ENCODE peak calls at places on chromosomes 12 and 14, in five cellular contexts. P is tibial nerve, L is right lobe of liver, M is cardiac fibroblast, B is pancreas. E is an unnamed sample.

GRCh38 chr12:123767613-123768012 is 5.5 kb downstream of the DNAH10 start:
- DNase-seq in P (no peak), L (no peak), B (no peak), M (no peak), E (peak)

GRCh38 chr14:100714205-100714781 is 12.4 kb upstream of the DLK1 start:
- DNase-seq in L (no peak), P (no peak), B (no peak), M (no peak), E (peak)

GRCh38 chr12:95143784-95144205 is 70.4 kb upstream of the NR2C1 start:
- DNase-seq in B (no peak), L (no peak), P (no peak), M (peak), E (no peak)

GRCh38 chr12:123364532-123365140 is at the start of gene SBNO1:
- DNase-seq in M (peak), L (peak), P (peak), B (peak), E (peak)

GRCh38 chr12:6330192-6330591 is 11.7 kb downstream of the TNFRSF1A start:
- DNase-seq in B (no peak), M (no peak), L (no peak), P (no peak), E (no peak)

GRCh38 chr12:65891219-65891618 is 66.9 kb downstream of the HMGA2 start:
- DNase-seq in M (peak), L (no peak), P (no peak), B (no peak), E (no peak)

GRCh38 chr14:65080954-65081747 is 21.2 kb downstream of the MAX start:
- DNase-seq in M (no peak), P (no peak), L (no peak), B (no peak), E (no peak)

GRCh38 chr12:77115471-77115870 is 50.1 kb upstream of the E2F7 start:
- DNase-seq in M (no peak), P (no peak), L (no peak), B (no peak), E (no peak)

GRCh38 chr14:92846162-92846897 is 52.2 kb downstream of the GOLGA5 start:
- DNase-seq in M (peak), L (no peak), P (no peak), B (no peak), E (no peak)

GRCh38 chr14:36300337-36300736 is 20.1 kb downstream of the MBIP start:
- DNase-seq in P (no peak), M (peak), L (no peak), B (no peak), E (no peak)

GRCh38 chr14:56490379-56490778 is 89.2 kb upstream of the TMEM260 start:
- DNase-seq in M (peak), B (no peak), P (no peak), L (no peak), E (peak)

GRCh38 chr12:6311822-6312528 is 1.5 kb downstream of the PLEKHG6 start:
- DNase-seq in M (no peak), L (no peak), B (no peak), P (no peak), E (no peak)

GRCh38 chr14:99995700-99996356 is 69.4 kb upstream of the EVL start:
- DNase-seq in L (peak), M (peak), B (peak), P (peak), E (peak)

GRCh38 chr12:65791400-65791799 is 32.9 kb upstream of the HMGA2 start:
- DNase-seq in B (no peak), P (no peak), L (no peak), M (no peak), E (no peak)

GRCh38 chr14:92473261-92473946 is 40.2 kb upstream of the RIN3 start:
- DNase-seq in B (no peak), M (peak), L (no peak), P (peak), E (no peak)

GRCh38 chr12:116922194-116922897 is 11.6 kb downstream of the FBXW8 start:
- DNase-seq in L (no peak), B (no peak), P (no peak), M (peak), E (no peak)

GRCh38 chr12:65614259-65614658 is 210.0 kb upstream of the HMGA2 start:
- DNase-seq in L (no peak), P (no peak), B (no peak), M (no peak), E (no peak)

GRCh38 chr12:64752833-64753238 is 6.4 kb downstream of the GNS start:
- DNase-seq in L (no peak), M (no peak), B (no peak), P (peak), E (no peak)

GRCh38 chr12:29428630-29429029 is 47.7 kb upstream of the ERGIC2 start:
- DNase-seq in P (no peak), M (peak), L (no peak), B (no peak), E (no peak)

GRCh38 chr14:105046891-105047282 is 18.3 kb downstream of the GPR132 start:
- DNase-seq in B (no peak), P (no peak), L (no peak), M (no peak), E (no peak)

GRCh38 chr12:50087995-50088394 is 2.9 kb downstream of the SMARCD1 start:
- DNase-seq in P (no peak), L (no peak), B (no peak), M (peak), E (no peak)

GRCh38 chr14:33999771-34000291 is 49.0 kb upstream of the EGLN3 start:
- DNase-seq in M (no peak), L (no peak), B (no peak), P (no peak), E (no peak)

GRCh38 chr14:101370593-101371569 is 190.4 kb upstream of the DIO3 start:
- DNase-seq in L (no peak), B (no peak), P (no peak), M (no peak), E (no peak)

GRCh38 chr14:90717916-90718315 is 98.3 kb downstream of the TTC7B start:
- DNase-seq in P (no peak), M (peak), L (no peak), B (no peak), E (no peak)

GRCh38 chr14:73783107-73783727 is 68.4 kb upstream of the PTGR2 start:
- DNase-seq in B (no peak), P (no peak), L (peak), M (no peak), E (no peak)

GRCh38 chr14:73780391-73780790 is 66.2 kb upstream of the PNMA1 start:
- DNase-seq in M (no peak), B (no peak), L (no peak), P (no peak), E (no peak)

GRCh38 chr14:73780896-73781295 is 66.7 kb upstream of the PNMA1 start:
- DNase-seq in L (no peak), P (no peak), B (no peak), M (no peak), E (no peak)

GRCh38 chr14:73784065-73784987 is 67.3 kb upstream of the PTGR2 start:
- DNase-seq in M (peak), B (peak), P (no peak), L (no peak), E (no peak)

DNA sequence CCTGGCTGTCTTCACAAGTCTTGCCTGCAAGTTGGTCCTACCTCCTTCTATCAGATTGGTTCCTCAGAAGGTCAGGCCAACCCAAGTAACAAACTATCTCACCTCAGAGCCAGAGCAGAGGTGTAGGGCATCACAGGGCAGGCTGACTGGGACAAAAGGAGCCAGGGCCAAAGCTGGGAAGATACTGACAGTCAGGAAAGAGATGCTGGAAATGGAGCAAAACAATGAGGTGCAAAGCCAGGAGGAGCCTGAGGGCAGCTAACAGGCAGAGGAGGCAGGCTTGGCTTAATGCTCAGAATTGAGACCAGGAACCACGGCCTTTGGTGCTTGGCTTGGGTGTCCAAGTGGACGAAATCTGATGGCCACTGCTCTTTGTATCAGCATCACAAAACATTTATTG is 68.4 kb upstream of the PNMA1 start:
- DNase-seq in L (no peak), P (no peak), B (no peak), M (no peak), E (no peak)
- H3K4me3 ChIP-seq in L (no peak), P (no peak), B (no peak), M (no peak), E (no peak)

GRCh38 chr14:62117718-62118164 is 355.5 kb downstream of the SNAPC1 start:
- DNase-seq in L (no peak), B (no peak), M (no peak), P (no peak), E (no peak)
- H3K4me3 ChIP-seq in L (no peak), B (no peak), M (no peak), P (no peak), E (no peak)

GRCh38 chr12:88360349-88360748 is 218.2 kb downstream of the TMTC3 start:
- DNase-seq in P (no peak), B (no peak), L (no peak), M (no peak), E (no peak)
- H3K4me3 ChIP-seq in P (no peak), B (no peak), L (no peak), M (no peak), E (no peak)

GRCh38 chr12:92402415-92402814 is 256.8 kb upstream of the BTG1 start:
- DNase-seq in B (no peak), L (no peak), P (no peak), M (no peak), E (no peak)
- H3K4me3 ChIP-seq in B (no peak), L (no peak), P (no peak), M (no peak), E (no peak)

DNA sequence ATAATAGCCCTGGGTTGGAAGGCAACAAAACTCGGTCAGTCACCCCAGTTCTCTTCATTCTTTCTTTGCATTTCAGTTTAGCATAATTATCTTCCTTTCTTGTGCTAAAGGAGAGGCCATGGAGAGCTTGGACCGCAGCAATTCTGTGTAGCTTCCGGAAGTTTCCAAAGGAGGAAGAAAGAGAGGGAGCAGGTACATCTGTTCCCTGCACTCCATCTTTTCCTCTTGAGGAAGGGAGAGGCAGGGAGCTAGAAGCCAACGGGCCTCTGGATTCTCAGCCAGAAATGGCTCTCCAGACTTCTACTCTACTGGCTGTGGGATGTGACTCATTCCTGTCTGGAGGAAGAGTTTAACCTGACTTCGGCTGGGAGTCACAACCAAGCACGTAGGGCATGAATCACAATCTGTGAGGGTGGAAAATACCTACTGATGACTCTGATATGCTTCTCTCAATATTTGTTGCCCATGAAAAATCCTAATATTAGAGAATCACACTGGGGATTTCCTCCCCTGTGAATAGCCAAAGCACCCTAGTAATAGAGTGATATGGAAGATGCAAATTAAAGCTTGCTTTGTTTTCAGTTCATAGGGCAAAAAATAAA is 17.0 kb downstream of the ANO6 start:
- DNase-seq in P (no peak), L (no peak), M (peak), B (peak), E (no peak)
- H3K4me3 ChIP-seq in P (no peak), L (no peak), M (no peak), B (no peak), E (no peak)

DNA sequence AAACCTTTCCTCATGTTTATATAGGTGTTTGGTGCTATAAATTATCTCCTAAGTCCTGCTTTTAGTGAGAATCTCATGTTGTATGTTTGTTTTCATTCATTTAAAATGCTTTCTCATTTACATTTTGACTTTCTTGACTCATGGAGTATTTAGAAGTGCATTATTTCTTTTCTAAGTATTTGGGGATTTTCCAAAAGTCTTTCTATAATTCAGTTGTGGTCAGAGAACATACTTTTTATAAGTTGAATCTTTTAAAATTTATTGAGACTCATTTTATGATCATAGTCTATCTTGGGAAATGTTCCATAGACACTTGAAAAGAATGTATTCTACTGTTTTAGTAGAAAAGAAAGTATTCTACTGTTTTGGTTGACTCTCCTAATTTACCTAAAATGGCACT is 168.1 kb downstream of the AKAP6 start:
- DNase-seq in B (no peak), L (no peak), M (no peak), P (no peak), E (no peak)
- H3K4me3 ChIP-seq in B (no peak), L (no peak), M (no peak), P (no peak), E (no peak)

GRCh38 chr12:4448376-4448775 is 2.8 kb upstream of the FGF6 start:
- DNase-seq in L (peak), B (no peak), M (no peak), P (no peak), E (no peak)

GRCh38 chr12:4451694-4452093 is 6.1 kb upstream of the FGF6 start:
- DNase-seq in M (no peak), P (no peak), L (no peak), B (no peak), E (no peak)

GRCh38 chr12:4450551-4451112 is 5.0 kb upstream of the FGF6 start:
- DNase-seq in M (no peak), L (no peak), B (no peak), P (no peak), E (no peak)

GRCh38 chr12:4448943-4449861 is 3.6 kb upstream of the FGF6 start:
- DNase-seq in M (peak), P (no peak), B (no peak), L (no peak), E (no peak)

GRCh38 chr12:4449862-4450222 is 4.2 kb upstream of the FGF6 start:
- DNase-seq in P (no peak), M (no peak), L (no peak), B (peak), E (no peak)
- H3K4me3 ChIP-seq in P (no peak), M (no peak), L (no peak), B (no peak), E (no peak)

DNA sequence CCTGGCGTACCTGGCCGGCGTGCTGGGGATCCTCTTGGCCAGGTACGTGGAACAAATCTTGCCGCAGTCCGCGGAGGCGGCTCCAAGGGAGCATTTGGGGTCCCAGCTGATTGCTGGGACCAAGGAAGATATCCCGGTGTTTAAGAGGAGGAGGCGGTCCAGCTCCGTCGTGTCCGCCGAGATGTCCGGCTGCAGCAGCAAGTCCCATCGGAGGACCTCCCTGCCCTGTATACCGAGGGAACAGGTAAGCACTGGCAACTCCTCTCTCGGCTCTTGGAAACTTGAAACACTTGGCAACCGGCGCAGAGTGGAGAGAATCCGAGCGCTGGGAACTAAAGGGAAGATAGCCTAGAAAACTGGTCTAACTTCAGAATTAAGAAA is 1.7 kb downstream of the PDE3A start:
- DNase-seq in L (peak), B (peak), M (peak), P (peak), E (no peak)
- H3K4me3 ChIP-seq in L (peak), B (peak), M (peak), P (peak), E (no peak)

E was measured in Jurkat, Clone E6-1.